ENCODE peak calls at places on chromosomes 7 and 10, in four cellular contexts. One of them, this sample, is unnamed.
A peak's percentile ranks its signal among the peaks of the same experiment; 100 is the strongest.

GRCh38 chr10:107740962-107741690 is 576.6 kb upstream of the SORCS1 start:
- DNase-seq in A673: no peak
- DNase-seq in pancreas: no peak
- DNase-seq in A549: no peak
- DNase-seq in this sample: no peak

GRCh38 chr10:28774051-28774995 is 97.0 kb downstream of the BAMBI start:
- DNase-seq in pancreas: no peak
- DNase-seq in A673: no peak
- DNase-seq in A549: peak; percentile 31
- DNase-seq in this sample: no peak

GRCh38 chr7:36474283-36475010 is 84.8 kb downstream of the ANLN start:
- DNase-seq in pancreas: no peak
- DNase-seq in A549: no peak
- DNase-seq in A673: no peak
- DNase-seq in this sample: no peak

GRCh38 chr10:24390746-24391145 is 181.8 kb downstream of the KIAA1217 start:
- DNase-seq in A673: no peak
- DNase-seq in A549: no peak
- DNase-seq in pancreas: no peak
- DNase-seq in this sample: no peak

GRCh38 chr10:116170815-116171250 is 102.2 kb downstream of the GFRA1 start:
- DNase-seq in A549: no peak
- DNase-seq in A673: peak; percentile 96
- DNase-seq in pancreas: no peak
- DNase-seq in this sample: no peak

GRCh38 chr10:29479081-29479917 is 155.5 kb downstream of the SVIL start:
- DNase-seq in A549: no peak
- DNase-seq in A673: no peak
- DNase-seq in pancreas: no peak
- DNase-seq in this sample: no peak

GRCh38 chr7:107643407-107643806 is 17.2 kb upstream of the SLC26A4 start:
- DNase-seq in A673: peak; percentile 47
- DNase-seq in A549: no peak
- DNase-seq in pancreas: no peak
- DNase-seq in this sample: no peak

GRCh38 chr7:143460585-143460984 is 17.1 kb upstream of the TAS2R41 start:
- DNase-seq in A549: no peak
- DNase-seq in pancreas: no peak
- DNase-seq in A673: no peak
- DNase-seq in this sample: no peak

GRCh38 chr7:133320887-133321286 is 68.0 kb downstream of the EXOC4 start:
- DNase-seq in pancreas: no peak
- DNase-seq in A673: peak; percentile 71
- DNase-seq in A549: no peak
- DNase-seq in this sample: no peak

GRCh38 chr10:21724695-21725371 is 190.8 kb downstream of the MLLT10 start:
- DNase-seq in A549: peak; percentile 94
- DNase-seq in pancreas: no peak
- DNase-seq in A673: peak; percentile 99
- DNase-seq in this sample: peak; percentile 83

GRCh38 chr7:64101943-64102655 is 56.9 kb downstream of the ZNF727 start:
- DNase-seq in A549: no peak
- DNase-seq in pancreas: peak; percentile 47
- DNase-seq in A673: no peak
- DNase-seq in this sample: no peak

GRCh38 chr7:22574756-22575517 is 74.9 kb upstream of the STEAP1B start:
- DNase-seq in A549: no peak
- DNase-seq in pancreas: no peak
- DNase-seq in A673: no peak
- DNase-seq in this sample: no peak
- H3K4me1 ChIP-seq in A549: peaks cover 28% of the 10 kb centered on the region
- H3K4me1 ChIP-seq in pancreas: no peaks in the 10 kb centered on the region
- H3K4me1 ChIP-seq in A673: peaks cover 10% of the 10 kb centered on the region
- H3K4me1 ChIP-seq in this sample: peaks cover 25% of the 10 kb centered on the region

GRCh38 chr10:77321868-77322267 is 315.7 kb downstream of the KCNMA1 start:
- DNase-seq in A549: no peak
- DNase-seq in pancreas: no peak
- DNase-seq in A673: no peak
- DNase-seq in this sample: no peak

GRCh38 chr10:77319557-77319956 is 318.1 kb downstream of the KCNMA1 start:
- DNase-seq in pancreas: no peak
- DNase-seq in A673: no peak
- DNase-seq in A549: no peak
- DNase-seq in this sample: no peak

GRCh38 chr10:77318739-77319138 is 318.9 kb downstream of the KCNMA1 start:
- DNase-seq in pancreas: no peak
- DNase-seq in A549: no peak
- DNase-seq in A673: no peak
- DNase-seq in this sample: no peak

GRCh38 chr10:77317221-77317620 is 320.4 kb downstream of the KCNMA1 start:
- DNase-seq in A549: no peak
- DNase-seq in pancreas: no peak
- DNase-seq in A673: no peak
- DNase-seq in this sample: no peak

DNA sequence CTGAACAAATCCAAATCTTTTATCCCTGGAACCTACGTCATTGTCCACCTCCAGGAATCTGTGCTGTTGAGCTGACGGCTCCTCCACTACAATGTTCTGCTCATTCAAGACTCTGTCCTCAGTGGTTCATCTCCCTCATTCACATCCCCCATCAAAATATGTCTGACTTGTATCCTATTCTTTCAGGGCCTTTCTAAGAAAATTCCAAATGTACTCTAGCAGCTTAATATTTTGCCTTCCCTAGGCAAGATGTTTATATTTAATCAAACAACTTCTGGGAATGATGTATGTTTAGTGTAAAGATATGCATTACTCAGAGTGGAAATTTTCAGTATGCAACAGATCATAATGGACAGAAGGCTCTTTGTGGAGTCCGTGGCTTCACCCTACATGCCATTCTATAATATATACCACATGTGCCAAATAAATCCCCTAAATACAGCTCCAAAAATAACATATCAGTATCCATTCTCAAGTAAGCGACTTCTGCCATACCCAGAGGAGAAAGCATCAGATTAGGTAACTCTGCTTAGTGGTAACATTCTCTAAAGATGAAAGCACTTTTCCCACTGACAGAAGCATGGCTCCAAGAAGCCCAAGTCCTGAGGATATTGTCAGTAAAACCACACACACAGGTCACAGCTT is 316.6 kb downstream of the KCNMA1 start:
- DNase-seq in A673: no peak
- DNase-seq in A549: no peak
- DNase-seq in pancreas: no peak
- DNase-seq in this sample: no peak
- H3K4me1 ChIP-seq in A673: no peaks in the 10 kb centered on the region
- H3K4me1 ChIP-seq in A549: no peaks in the 10 kb centered on the region
- H3K4me1 ChIP-seq in pancreas: no peaks in the 10 kb centered on the region
- H3K4me1 ChIP-seq in this sample: no peaks in the 10 kb centered on the region

GRCh38 chr7:1532456-1533254 is 2.2 kb downstream of the MAFK start:
- DNase-seq in pancreas: peak; percentile 89
- DNase-seq in A673: peak; percentile 73
- DNase-seq in A549: peak; percentile 86
- DNase-seq in this sample: peak; percentile 74
- H3K4me1 ChIP-seq in pancreas: peaks cover 29% of the 10 kb centered on the region
- H3K4me1 ChIP-seq in A673: peaks cover 44% of the 10 kb centered on the region
- H3K4me1 ChIP-seq in A549: peaks cover 44% of the 10 kb centered on the region
- H3K4me1 ChIP-seq in this sample: peaks cover 73% of the 10 kb centered on the region

GRCh38 chr10:119302172-119302571 is 94.8 kb downstream of the GRK5 start:
- DNase-seq in A549: no peak
- DNase-seq in A673: no peak
- DNase-seq in pancreas: no peak
- DNase-seq in this sample: no peak

GRCh38 chr10:119305860-119306513 is 98.6 kb downstream of the GRK5 start:
- DNase-seq in A549: peak; percentile 92
- DNase-seq in pancreas: no peak
- DNase-seq in A673: peak; percentile 90
- DNase-seq in this sample: no peak

GRCh38 chr10:119302591-119303253 is 95.4 kb downstream of the GRK5 start:
- DNase-seq in A549: no peak
- DNase-seq in A673: no peak
- DNase-seq in pancreas: no peak
- DNase-seq in this sample: no peak

GRCh38 chr10:119304541-119304940 is 97.2 kb downstream of the GRK5 start:
- DNase-seq in A549: no peak
- DNase-seq in pancreas: no peak
- DNase-seq in A673: no peak
- DNase-seq in this sample: no peak

GRCh38 chr10:119303886-119304285 is 96.5 kb downstream of the GRK5 start:
- DNase-seq in A549: peak; percentile 28
- DNase-seq in A673: no peak
- DNase-seq in pancreas: no peak
- DNase-seq in this sample: no peak
- H3K4me1 ChIP-seq in A549: peaks cover 66% of the 10 kb centered on the region
- H3K4me1 ChIP-seq in A673: peaks cover 12% of the 10 kb centered on the region
- H3K4me1 ChIP-seq in pancreas: peaks cover 27% of the 10 kb centered on the region
- H3K4me1 ChIP-seq in this sample: peaks cover 98% of the 10 kb centered on the region

GRCh38 chr7:55080000-55080629 is 61.3 kb downstream of the EGFR start:
- DNase-seq in A673: no peak
- DNase-seq in A549: no peak
- DNase-seq in pancreas: no peak
- DNase-seq in this sample: no peak
- H3K4me1 ChIP-seq in A673: no peaks in the 10 kb centered on the region
- H3K4me1 ChIP-seq in A549: peaks cover 94% of the 10 kb centered on the region
- H3K4me1 ChIP-seq in pancreas: peaks cover 22% of the 10 kb centered on the region
- H3K4me1 ChIP-seq in this sample: peaks cover 44% of the 10 kb centered on the region

This sample was measured in left ventricle myocardium inferior.